ENCODE peak calls at places on chromosomes 5 and 9, in four cellular contexts. O is putamen, W is cardiac fibroblast, V is Peyer's patch. R is an unnamed sample.

GRCh38 chr5:142215915-142216681 is 107.5 kb downstream of the NDFIP1 start:
- DNase-seq in O (no peak), W (peak; percentile 96), V (no peak), R (peak; percentile 95)

GRCh38 chr9:127154003-127154389 is 31.6 kb upstream of the ANGPTL2 start:
- DNase-seq in O (no peak), W (no peak), V (peak; percentile 48), R (no peak)

GRCh38 chr9:127392166-127392565 is 4.8 kb upstream of the SLC2A8 start:
- DNase-seq in O (no peak), W (no peak), V (no peak), R (no peak)

GRCh38 chr9:92501671-92502393 is 19.5 kb upstream of the ASPN start:
- DNase-seq in O (no peak), W (peak; percentile 75), V (no peak), R (peak; percentile 91)

GRCh38 chr5:66959668-66960067 is 236.9 kb downstream of the CD180 start:
- DNase-seq in O (no peak), W (peak; percentile 15), V (no peak), R (peak; percentile 36)

GRCh38 chr5:105033642-105034217 is 1471.1 kb upstream of the NUDT12 start:
- DNase-seq in O (no peak), W (no peak), V (no peak), R (no peak)

GRCh38 chr9:134237630-134238265 is 73.4 kb upstream of the RNU6ATAC start:
- DNase-seq in O (no peak), W (no peak), V (no peak), R (no peak)

GRCh38 chr9:73213300-73213699 is 61.6 kb downstream of the ANXA1 start:
- DNase-seq in O (no peak), W (no peak), V (no peak), R (no peak)

GRCh38 chr5:89901983-89902382 is 507.6 kb downstream of the CETN3 start:
- DNase-seq in O (peak; percentile 5), W (peak; percentile 10), V (no peak), R (peak; percentile 64)

GRCh38 chr9:112831281-112831851 is 59.3 kb downstream of the SLC46A2 start:
- DNase-seq in O (no peak), W (peak; percentile 66), V (no peak), R (peak; percentile 29)

GRCh38 chr9:135219676-135220600 is 132.5 kb downstream of the OLFM1 start:
- DNase-seq in O (no peak), W (no peak), V (peak; percentile 38), R (no peak)

GRCh38 chr9:75664597-75664996 is 225.9 kb upstream of the PCSK5 start:
- DNase-seq in O (no peak), W (no peak), V (no peak), R (no peak)

GRCh38 chr9:30048396-30048795 is 2336.0 kb upstream of the ACO1 start:
- DNase-seq in O (no peak), W (no peak), V (no peak), R (no peak)

GRCh38 chr9:86667307-86667706 is 280.0 kb downstream of the GAS1 start:
- DNase-seq in O (no peak), W (no peak), V (no peak), R (no peak)

GRCh38 chr5:773517-774264 is 10.8 kb downstream of the ZDHHC11B start:
- DNase-seq in O (no peak), W (no peak), V (no peak), R (no peak)

GRCh38 chr5:146606838-146607237 is 90.8 kb upstream of the GPR151 start:
- DNase-seq in O (no peak), W (no peak), V (no peak), R (no peak)

GRCh38 chr5:171599957-171600612 is 180.6 kb downstream of the FGF18 start:
- DNase-seq in O (no peak), W (no peak), V (no peak), R (no peak)

GRCh38 chr9:35452481-35452880 is 37.4 kb upstream of the RUSC2 start:
- DNase-seq in O (no peak), W (no peak), V (no peak), R (peak; percentile 10)

GRCh38 chr5:68962632-68963484 is 131.0 kb upstream of the SLC30A5 start:
- DNase-seq in O (no peak), W (peak; percentile 76), V (peak; percentile 54), R (peak; percentile 67)

GRCh38 chr9:73525350-73525749 is 373.7 kb downstream of the ANXA1 start:
- DNase-seq in O (no peak), W (no peak), V (no peak), R (no peak)

GRCh38 chr5:120252839-120253238 is 211.3 kb upstream of the PRR16 start:
- DNase-seq in O (no peak), W (peak; percentile 14), V (no peak), R (no peak)

GRCh38 chr5:178496661-178497060 is 93.5 kb downstream of the COL23A1 start:
- DNase-seq in O (no peak), W (no peak), V (no peak), R (peak; percentile 71)

GRCh38 chr5:56126487-56127179 is 106.5 kb downstream of the ANKRD55 start:
- DNase-seq in O (peak; percentile 48), W (peak; percentile 72), V (no peak), R (no peak)

GRCh38 chr9:106925392-106925791 is 62.4 kb downstream of the ZNF462 start:
- DNase-seq in O (no peak), W (no peak), V (no peak), R (no peak)

GRCh38 chr9:128629136-128629535 is 27.5 kb downstream of the DYNC2I2 start:
- DNase-seq in O (no peak), W (no peak), V (peak; percentile 44), R (no peak)

GRCh38 chr9:114163517-114163924 is 8.2 kb downstream of the COL27A1 start:
- DNase-seq in O (no peak), W (peak; percentile 68), V (no peak), R (peak; percentile 79)

R was measured in fibroblast of gingiva.